ENCODE peak calls at places on chromosomes 11 and 22, in four cellular contexts. C is K562, N is HepG2, V is A549. T is an unnamed sample.

GRCh38 chr22:42752230-42752746 is 31.6 kb upstream of the A4GALT start:
- DNase-seq in V (peak), C (no peak), N (no peak), T (peak)

GRCh38 chr11:1131033-1131911 is 26.5 kb upstream of the MUC5AC start:
- DNase-seq in N (no peak), V (no peak), C (no peak), T (peak)

GRCh38 chr11:71537537-71537936 is 288 bp upstream of the KRTAP5-8 start:
- DNase-seq in V (no peak), C (no peak), N (no peak), T (no peak)

GRCh38 chr11:112173152-112173551 is 2.2 kb upstream of the BCO2 start:
- DNase-seq in V (no peak), C (peak), N (no peak), T (no peak)

GRCh38 chr11:64894070-64894811 is 15.8 kb upstream of the EHD1 start:
- DNase-seq in V (peak), N (peak), C (peak), T (peak)

GRCh38 chr11:57085604-57086003 is 96.1 kb upstream of the LRRC55 start:
- DNase-seq in C (peak), N (no peak), V (peak), T (no peak)

GRCh38 chr22:32764330-32765116 is 37.0 kb upstream of the TIMP3 start:
- DNase-seq in V (peak), N (no peak), C (peak), T (no peak)

GRCh38 chr11:96306933-96307747 is 35.9 kb downstream of the MAML2 start:
- DNase-seq in N (peak), C (peak), V (peak), T (peak)

GRCh38 chr11:81237139-81237538 is 1496.5 kb downstream of the FAM181B start:
- DNase-seq in N (peak), C (peak), V (peak), T (peak)

GRCh38 chr11:12087075-12087775 is 23.2 kb upstream of the MICAL2 start:
- DNase-seq in C (no peak), V (peak), N (no peak), T (no peak)

GRCh38 chr11:69227271-69227670 is 66.7 kb upstream of the MYEOV start:
- DNase-seq in C (no peak), V (no peak), N (no peak), T (no peak)

GRCh38 chr11:102117472-102118113 is 7.3 kb downstream of the YAP1 start:
- DNase-seq in C (no peak), N (no peak), V (no peak), T (no peak)

GRCh38 chr11:76267563-76267962 is 61.3 kb upstream of the WNT11 start:
- DNase-seq in C (no peak), V (no peak), N (no peak), T (no peak)

GRCh38 chr11:132782102-132782501 is 750.2 kb downstream of the OPCML start:
- DNase-seq in C (no peak), N (no peak), V (no peak), T (no peak)

GRCh38 chr22:41479671-41480396 is 10.9 kb downstream of the ACO2 start:
- DNase-seq in N (no peak), C (no peak), V (no peak), T (no peak)
- TF ChIP-seq REST in N (no peak), C (no peak), V (no peak), T (no peak)

GRCh38 chr11:45872513-45873356 is 12.7 kb upstream of the MAPK8IP1 start:
- DNase-seq in N (peak), C (peak), V (peak), T (peak)
- TF ChIP-seq REST in N (no peak), C (no peak), V (no peak), T (peak)

GRCh38 chr11:114447444-114447843 is 8.2 kb downstream of the REXO2 start:
- DNase-seq in C (no peak), N (no peak), V (no peak), T (no peak)
- TF ChIP-seq REST in C (no peak), N (no peak), V (no peak), T (no peak)

GRCh38 chr11:126938718-126939117 is 61.9 kb downstream of the KIRREL3 start:
- DNase-seq in N (no peak), C (no peak), V (no peak), T (no peak)
- TF ChIP-seq REST in N (peak), C (no peak), V (peak), T (peak)

DNA sequence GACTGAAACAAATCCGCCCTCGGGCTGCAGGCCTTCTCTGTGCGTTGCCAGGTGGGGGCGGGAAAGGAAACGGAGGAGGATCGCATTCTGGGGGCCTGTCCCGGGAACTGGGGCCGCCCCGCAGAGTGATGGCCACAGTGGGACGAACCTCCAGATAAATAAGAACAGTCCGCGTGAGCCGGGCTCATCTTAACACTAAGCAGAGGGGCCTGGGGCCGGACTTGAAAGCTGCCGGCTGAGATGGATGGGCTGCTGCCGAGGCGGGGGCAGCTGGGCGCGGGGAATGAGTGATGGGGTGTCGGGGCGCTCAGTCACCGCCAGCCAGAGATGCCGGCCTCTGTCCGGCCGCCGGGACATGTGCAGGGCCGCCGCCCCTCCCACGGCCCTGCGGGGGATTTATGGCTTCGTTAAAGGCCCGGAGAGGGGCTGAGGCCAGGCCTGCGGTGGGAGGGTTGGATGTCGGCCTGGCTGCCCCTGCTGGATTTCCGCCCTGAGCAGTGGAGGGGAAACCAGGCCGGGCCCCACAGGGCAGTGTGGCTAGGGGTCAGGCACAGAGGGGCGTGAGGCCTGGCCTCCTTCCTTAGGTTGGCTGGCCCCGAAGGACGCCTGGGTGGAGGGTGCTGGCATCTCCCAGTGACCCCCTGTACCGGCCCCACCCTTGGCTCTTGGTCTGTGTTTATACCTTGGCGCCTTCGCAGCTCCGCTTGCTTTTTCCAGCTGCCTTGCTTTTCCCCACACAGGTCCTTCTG is 45.3 kb upstream of the CD82 start:
- DNase-seq in C (no peak), N (no peak), V (no peak), T (no peak)
- TF ChIP-seq REST in C (no peak), N (no peak), V (no peak), T (no peak)

GRCh38 chr11:114137838-114138237 is 78.3 kb downstream of the ZBTB16 start:
- DNase-seq in V (no peak), C (no peak), N (no peak), T (no peak)
- TF ChIP-seq REST in V (no peak), C (no peak), N (no peak), T (no peak)

DNA sequence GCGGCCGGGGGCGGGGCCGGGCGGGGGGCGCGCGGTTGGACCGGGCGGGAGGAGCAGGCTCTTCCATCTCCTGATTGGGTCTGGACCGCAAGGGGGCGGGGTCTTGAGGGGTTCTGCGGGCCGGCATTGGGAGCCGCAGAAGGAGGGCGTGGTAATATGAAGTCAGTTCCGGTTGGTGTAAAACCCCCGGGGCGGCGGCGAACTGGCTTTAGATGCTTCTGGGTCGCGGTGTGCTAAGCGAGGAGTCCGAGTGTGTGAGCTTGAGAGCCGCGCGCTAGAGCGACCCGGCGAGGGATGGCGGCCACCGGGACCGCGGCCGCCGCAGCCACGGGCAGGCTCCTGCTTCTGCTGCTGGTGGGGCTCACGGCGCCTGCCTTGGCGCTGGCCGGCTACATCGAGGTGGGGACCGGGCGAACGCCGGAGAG is at the start of gene APLP2:
- DNase-seq in N (peak), C (peak), V (peak), T (peak)
- TF ChIP-seq REST in N (peak), C (no peak), V (no peak), T (peak)

DNA sequence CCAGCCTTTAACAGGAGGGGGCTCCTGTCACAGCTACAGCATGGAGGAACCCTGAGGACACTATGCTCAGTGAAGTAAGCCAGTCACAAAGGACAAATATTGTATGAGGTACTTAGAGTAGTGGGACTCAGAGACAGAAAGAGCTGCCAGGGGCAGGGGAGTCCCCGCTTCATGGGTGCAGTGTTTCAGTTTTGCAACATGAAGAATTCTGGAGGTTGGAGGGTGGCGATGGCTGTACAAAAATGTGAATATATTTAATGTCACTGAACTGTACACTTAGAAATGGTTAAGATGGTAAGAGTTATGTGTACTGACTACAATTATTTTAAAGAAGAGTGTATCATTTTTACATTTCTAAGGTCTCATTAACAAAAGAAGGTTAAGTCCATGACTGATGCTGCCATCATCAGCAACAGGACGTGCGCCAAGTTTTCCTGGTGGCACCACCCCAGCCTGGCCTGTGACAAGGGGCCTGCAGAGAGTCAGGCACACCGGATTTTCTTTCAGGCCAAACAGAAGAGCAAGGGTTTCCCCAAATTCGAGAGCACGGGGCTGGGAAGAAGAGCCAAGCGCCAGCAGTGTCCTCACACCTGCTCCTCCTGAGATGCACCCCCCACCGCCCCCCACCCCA is 22.1 kb downstream of the YPEL1 start:
- DNase-seq in V (no peak), N (no peak), C (no peak), T (no peak)
- TF ChIP-seq REST in V (no peak), N (no peak), C (no peak), T (no peak)

DNA sequence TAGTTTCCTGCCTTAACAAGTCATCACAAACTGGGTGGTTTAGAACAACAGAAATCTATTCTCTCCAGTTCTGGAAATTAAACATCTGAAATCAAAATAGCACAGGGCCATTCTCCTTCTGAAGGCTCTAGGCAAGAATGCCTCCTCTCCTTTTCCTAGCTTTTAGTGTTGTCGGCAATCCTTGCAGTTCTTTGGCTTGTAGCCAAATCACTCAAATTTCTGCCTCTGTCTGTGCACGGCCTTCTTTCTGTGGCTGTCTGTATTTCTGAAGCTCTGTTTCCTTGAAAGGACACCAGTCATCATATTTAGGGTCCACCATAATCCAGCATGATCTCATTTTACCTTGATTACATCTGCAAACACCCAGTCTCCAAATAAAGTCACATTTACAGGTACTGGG is 795.5 kb downstream of the METTL15 start:
- DNase-seq in V (no peak), N (no peak), C (no peak), T (no peak)
- TF ChIP-seq REST in V (no peak), N (no peak), C (no peak), T (no peak)

DNA sequence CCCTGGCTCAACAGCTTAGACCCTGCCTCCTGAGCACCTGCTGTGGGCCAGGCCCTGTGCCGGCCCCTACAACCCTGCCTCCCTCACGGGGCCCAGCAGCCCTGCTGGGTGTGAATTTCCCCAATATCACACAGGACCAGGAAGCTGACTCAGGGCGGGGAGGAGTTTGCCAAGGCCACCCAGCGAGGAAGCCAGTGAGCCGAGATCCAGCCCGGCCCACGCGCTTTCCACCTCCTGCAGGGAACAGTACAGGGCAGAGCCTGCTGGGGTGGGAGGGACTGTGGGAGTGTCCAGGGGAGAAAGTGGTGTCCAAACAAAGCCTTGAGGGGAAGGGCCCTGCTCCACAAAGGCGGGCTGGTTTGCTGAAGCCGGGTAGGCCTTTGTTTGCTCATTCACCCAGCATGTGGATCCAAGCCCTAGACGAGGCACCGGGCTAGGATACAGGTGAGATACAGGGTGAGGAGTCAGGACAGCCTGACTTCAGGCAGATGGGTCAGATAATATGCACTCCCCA is 26.8 kb downstream of the RPL3 start:
- DNase-seq in C (peak), V (peak), N (peak), T (no peak)
- TF ChIP-seq REST in C (no peak), V (no peak), N (no peak), T (no peak)